ENCODE peak calls at places on chromosomes 6 and 20, in nine cellular contexts. V is lower leg skin, L is right atrium auricular region, U is fibroblast of lung, T is lower lobe of right lung, R is hepatocyte, Z is PC-3, D is heart right ventricle, J is uterus. A is an unnamed sample.

GRCh38 chr6:33236852-33237251 is 28.6 kb downstream of the RING1 start:
- DNase-seq in V (no peak), L (no peak), U (no peak), T (no peak), R (no peak), Z (no peak), D (no peak), J (no peak), A (no peak)

GRCh38 chr6:154591220-154591619 is 80.7 kb upstream of the CNKSR3 start:
- DNase-seq in V (no peak), L (no peak), U (no peak), T (no peak), R (no peak), Z (no peak), D (no peak), J (no peak), A (no peak)

GRCh38 chr6:3124667-3125066 is 6.2 kb downstream of the BPHL start:
- DNase-seq in V (peak; percentile 39), L (no peak), U (no peak), T (no peak), R (no peak), Z (no peak), D (no peak), J (no peak), A (no peak)

GRCh38 chr6:18469486-18469885 is 82.3 kb downstream of the RNF144B start:
- DNase-seq in V (no peak), L (no peak), U (no peak), T (no peak), R (no peak), Z (no peak), D (no peak), J (no peak), A (no peak)

GRCh38 chr6:13673825-13674444 is 37.7 kb downstream of the RANBP9 start:
- DNase-seq in V (no peak), L (no peak), U (no peak), T (no peak), R (no peak), Z (no peak), D (no peak), J (no peak), A (no peak)

GRCh38 chr20:36848078-36848660 is 27.8 kb upstream of the TLDC2 start:
- DNase-seq in V (no peak), L (peak; percentile 81), U (peak; percentile 96), T (no peak), R (peak; percentile 58), Z (no peak), D (peak; percentile 78), J (peak; percentile 80), A (peak; percentile 83)

GRCh38 chr6:144957236-144957937 is 672.3 kb downstream of the UTRN start:
- DNase-seq in V (no peak), L (no peak), U (peak; percentile 55), T (no peak), R (no peak), Z (peak; percentile 61), D (no peak), J (no peak), A (no peak)

GRCh38 chr6:46584586-46584985 is 68.0 kb downstream of the CYP39A1 start:
- DNase-seq in V (no peak), L (no peak), U (peak; percentile 7), T (no peak), R (no peak), Z (peak; percentile 19), D (no peak), J (no peak), A (no peak)

GRCh38 chr6:137112067-137112355 is 61.4 kb downstream of the IL22RA2 start:
- DNase-seq in V (no peak), L (no peak), U (peak; percentile 51), T (no peak), R (no peak), Z (peak; percentile 54), D (no peak), J (no peak), A (no peak)

GRCh38 chr6:137115653-137116052 is 57.8 kb downstream of the IL22RA2 start:
- DNase-seq in V (no peak), L (no peak), U (no peak), T (no peak), R (no peak), Z (no peak), D (no peak), J (no peak), A (no peak)

GRCh38 chr6:137107767-137108105 is 63.0 kb upstream of the IL20RA start:
- DNase-seq in V (no peak), L (no peak), U (no peak), T (no peak), R (no peak), Z (no peak), D (no peak), J (no peak), A (no peak)

GRCh38 chr6:137106183-137106582 is 61.4 kb upstream of the IL20RA start:
- DNase-seq in V (no peak), L (no peak), U (no peak), T (no peak), R (no peak), Z (no peak), D (no peak), J (no peak), A (no peak)

GRCh38 chr6:137111296-137112066 is 62.0 kb downstream of the IL22RA2 start:
- DNase-seq in V (no peak), L (no peak), U (peak; percentile 6), T (no peak), R (no peak), Z (no peak), D (no peak), J (no peak), A (no peak)
- TF ChIP-seq CTCF in V (no peak), L (no peak), U (no peak), T (no peak), R (no peak), Z (no peak), D (no peak), J (no peak), A (no peak)

GRCh38 chr6:40844241-40844640 is 194.8 kb downstream of the UNC5CL start:
- DNase-seq in V (no peak), L (no peak), U (no peak), T (no peak), R (no peak), Z (no peak), D (no peak), J (no peak), A (no peak)

GRCh38 chr6:40841721-40842120 is 197.3 kb downstream of the UNC5CL start:
- DNase-seq in V (no peak), L (no peak), U (no peak), T (no peak), R (no peak), Z (no peak), D (no peak), J (no peak), A (no peak)

GRCh38 chr6:40848868-40849524 is 190.0 kb downstream of the UNC5CL start:
- DNase-seq in V (no peak), L (no peak), U (no peak), T (no peak), R (no peak), Z (no peak), D (no peak), J (no peak), A (no peak)

GRCh38 chr6:40848038-40848437 is 191.0 kb downstream of the UNC5CL start:
- DNase-seq in V (no peak), L (no peak), U (peak; percentile 9), T (no peak), R (peak; percentile 67), Z (no peak), D (no peak), J (no peak), A (no peak)

GRCh38 chr6:40845588-40845987 is 193.4 kb downstream of the UNC5CL start:
- DNase-seq in V (no peak), L (no peak), U (peak; percentile 34), T (no peak), R (peak; percentile 69), Z (peak; percentile 69), D (peak; percentile 35), J (no peak), A (no peak)
- TF ChIP-seq CTCF in V (no peak), L (peak; percentile 62), U (peak; percentile 51), T (peak; percentile 48), R (peak; percentile 63), Z (peak; percentile 75), D (peak; percentile 52), J (no peak), A (peak; percentile 52)

GRCh38 chr6:159691133-159691962 is 1.7 kb downstream of the SOD2 start:
- DNase-seq in V (no peak), L (no peak), U (peak; percentile 75), T (no peak), R (peak; percentile 80), Z (peak; percentile 78), D (peak; percentile 53), J (no peak), A (no peak)
- TF ChIP-seq CTCF in V (peak; percentile 97), L (peak; percentile 85), U (peak; percentile 55), T (peak; percentile 83), R (peak; percentile 73), Z (peak; percentile 77), D (peak; percentile 84), J (peak; percentile 93), A (peak; percentile 76)

GRCh38 chr6:107657373-107657754 is 166.7 kb downstream of the SCML4 start:
- DNase-seq in V (no peak), L (no peak), U (peak; percentile 20), T (no peak), R (no peak), Z (no peak), D (no peak), J (no peak), A (no peak)

GRCh38 chr6:107660839-107661238 is 163.3 kb downstream of the SCML4 start:
- DNase-seq in V (no peak), L (no peak), U (no peak), T (no peak), R (no peak), Z (peak; percentile 50), D (no peak), J (no peak), A (no peak)

GRCh38 chr6:107661291-107661690 is 162.8 kb downstream of the SCML4 start:
- DNase-seq in V (no peak), L (no peak), U (no peak), T (no peak), R (no peak), Z (no peak), D (no peak), J (no peak), A (no peak)

GRCh38 chr6:107657755-107658461 is 166.2 kb downstream of the SCML4 start:
- DNase-seq in V (no peak), L (peak; percentile 77), U (peak; percentile 76), T (peak; percentile 79), R (peak; percentile 69), Z (no peak), D (peak; percentile 46), J (peak; percentile 57), A (peak; percentile 92)

DNA sequence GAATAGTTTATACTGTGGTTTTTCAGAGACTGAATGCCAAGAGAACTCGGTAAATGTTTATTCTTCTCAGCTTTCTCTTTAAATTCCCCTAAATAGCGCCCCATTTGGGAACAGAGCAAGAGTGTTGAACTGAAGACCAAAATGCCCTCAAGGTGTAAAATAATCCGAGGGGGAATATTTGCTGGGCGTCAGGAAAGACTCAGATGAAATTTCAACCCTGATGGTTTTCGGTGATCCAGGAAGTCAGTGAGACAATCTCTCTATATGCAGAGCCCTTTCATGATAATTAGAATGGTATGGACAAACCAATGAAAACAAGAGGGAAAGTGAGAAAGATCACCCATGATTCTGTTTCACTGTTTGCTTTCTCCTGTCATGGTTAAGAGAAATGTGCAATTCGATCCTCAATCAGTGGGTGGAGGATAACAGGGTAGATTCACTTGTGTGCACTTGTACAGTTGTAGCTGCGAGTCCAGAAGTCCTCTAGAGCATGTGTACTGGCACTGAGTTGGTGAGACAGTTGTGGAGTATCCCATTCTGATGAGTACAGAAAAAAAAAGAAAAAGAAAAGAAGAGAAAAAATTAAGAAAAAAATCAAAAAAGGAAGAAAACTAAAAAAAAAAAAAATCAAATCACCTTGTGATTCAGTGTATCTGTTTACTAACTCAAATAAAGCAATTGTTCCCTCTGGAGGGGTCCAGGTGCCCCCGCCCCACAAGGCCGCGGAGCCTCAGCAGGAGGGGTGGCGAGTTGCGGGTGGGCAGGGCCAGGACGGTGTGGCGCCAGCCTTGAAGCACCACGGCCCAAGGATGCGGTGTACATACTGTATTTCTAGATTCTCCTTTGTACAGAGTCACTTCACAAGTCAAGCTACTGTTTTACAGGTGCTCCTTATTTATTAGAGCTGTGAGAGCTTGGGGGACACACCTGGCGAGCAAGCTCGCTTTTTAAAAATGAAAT is 164.9 kb downstream of the SCML4 start:
- DNase-seq in V (no peak), L (no peak), U (peak; percentile 40), T (no peak), R (no peak), Z (peak; percentile 51), D (no peak), J (no peak), A (no peak)
- TF ChIP-seq CTCF in V (no peak), L (no peak), U (no peak), T (no peak), R (no peak), Z (no peak), D (no peak), J (no peak), A (no peak)